ENCODE peak calls at places on chromosome 17, in seven cellular contexts. U, S, V, R, K, W and H are unnamed samples.

GRCh38 chr17:36085710-36086268 is 4.2 kb downstream of the CCL3 start:
- DNase-seq in K (no peak), V (no peak), W (no peak), R (peak), U (no peak), S (no peak), H (no peak)

GRCh38 chr17:63701477-63702222 is 1.7 kb upstream of the LIMD2 start:
- DNase-seq in R (no peak), K (no peak), S (no peak), U (peak), V (peak), W (no peak), H (no peak)

GRCh38 chr17:38867179-38867994 is 2.5 kb upstream of the LASP1 start:
- DNase-seq in S (peak), W (peak), U (peak), R (no peak), V (peak), K (peak), H (peak)

GRCh38 chr17:81254955-81255717 is 16.0 kb downstream of the NDUFAF8 start:
- DNase-seq in W (peak), U (no peak), S (peak), K (peak), V (no peak), R (no peak), H (peak)

GRCh38 chr17:79192503-79193500 is 118.2 kb downstream of the ENGASE start:
- DNase-seq in K (no peak), R (no peak), W (no peak), U (peak), V (no peak), S (peak), H (no peak)

GRCh38 chr17:78226752-78227454 is 4.5 kb upstream of the TMEM235 start:
- DNase-seq in R (no peak), K (no peak), S (no peak), V (no peak), U (no peak), W (no peak), H (peak)

GRCh38 chr17:18248811-18249210 is 9.7 kb downstream of the FLII start:
- DNase-seq in R (no peak), U (no peak), K (no peak), S (no peak), V (no peak), W (no peak), H (no peak)

GRCh38 chr17:1147664-1148063 is 32.1 kb downstream of the ABR start:
- DNase-seq in K (peak), S (peak), U (no peak), W (peak), V (no peak), R (no peak), H (peak)

GRCh38 chr17:27496501-27496943 is 40.3 kb downstream of the KSR1 start:
- DNase-seq in S (no peak), W (no peak), V (no peak), R (no peak), U (no peak), K (no peak), H (no peak)

GRCh38 chr17:48593126-48593829 is at the start of gene HOXB5:
- DNase-seq in S (no peak), K (no peak), R (no peak), V (no peak), W (no peak), U (no peak), H (peak)

GRCh38 chr17:70041061-70041460 is 34.0 kb upstream of the KCNJ16 start:
- DNase-seq in K (no peak), W (no peak), S (no peak), U (no peak), R (no peak), V (no peak), H (no peak)

GRCh38 chr17:79748296-79749099 is 17.8 kb downstream of the ENPP7 start:
- DNase-seq in R (no peak), K (no peak), S (no peak), W (no peak), V (no peak), U (no peak), H (no peak)